ENCODE peak calls at places on chromosome 13, in nine cellular contexts. One of them, this sample, is unnamed.

GRCh38 chr13:44013666-44014291 is 134.1 kb downstream of the LACC1 start:
- DNase-seq in transverse colon: no peak
- DNase-seq in heart left ventricle: no peak
- DNase-seq in suprapubic skin: no peak
- DNase-seq in sigmoid colon: no peak
- DNase-seq in esophagus muscularis mucosa: no peak
- DNase-seq in IMR-90: peak
- DNase-seq in tibial nerve: no peak
- DNase-seq in A549: no peak
- DNase-seq in this sample: no peak

GRCh38 chr13:76331948-76332712 is 554.1 kb downstream of the KCTD12 start:
- DNase-seq in sigmoid colon: no peak
- DNase-seq in IMR-90: peak
- DNase-seq in transverse colon: no peak
- DNase-seq in suprapubic skin: no peak
- DNase-seq in tibial nerve: no peak
- DNase-seq in esophagus muscularis mucosa: no peak
- DNase-seq in heart left ventricle: no peak
- DNase-seq in A549: no peak
- DNase-seq in this sample: no peak

GRCh38 chr13:75985132-75985531 is 349.0 kb downstream of the LMO7 start:
- DNase-seq in suprapubic skin: no peak
- DNase-seq in esophagus muscularis mucosa: no peak
- DNase-seq in A549: no peak
- DNase-seq in sigmoid colon: no peak
- DNase-seq in transverse colon: no peak
- DNase-seq in heart left ventricle: no peak
- DNase-seq in tibial nerve: no peak
- DNase-seq in IMR-90: no peak
- DNase-seq in this sample: no peak

GRCh38 chr13:71865858-71866172 is 1.2 kb downstream of the DACH1 start:
- DNase-seq in A549: no peak
- DNase-seq in suprapubic skin: no peak
- DNase-seq in esophagus muscularis mucosa: no peak
- DNase-seq in heart left ventricle: no peak
- DNase-seq in transverse colon: peak
- DNase-seq in IMR-90: no peak
- DNase-seq in sigmoid colon: peak
- DNase-seq in tibial nerve: no peak
- DNase-seq in this sample: peak

GRCh38 chr13:85742355-85742754 is 56.9 kb downstream of the SLITRK6 start:
- DNase-seq in suprapubic skin: no peak
- DNase-seq in IMR-90: no peak
- DNase-seq in A549: no peak
- DNase-seq in tibial nerve: no peak
- DNase-seq in heart left ventricle: no peak
- DNase-seq in transverse colon: no peak
- DNase-seq in esophagus muscularis mucosa: no peak
- DNase-seq in sigmoid colon: no peak
- DNase-seq in this sample: no peak

GRCh38 chr13:102589291-102589822 is 7.4 kb upstream of the TPP2 start:
- DNase-seq in tibial nerve: no peak
- DNase-seq in IMR-90: peak
- DNase-seq in transverse colon: no peak
- DNase-seq in suprapubic skin: no peak
- DNase-seq in esophagus muscularis mucosa: no peak
- DNase-seq in sigmoid colon: no peak
- DNase-seq in A549: no peak
- DNase-seq in heart left ventricle: no peak
- DNase-seq in this sample: no peak

GRCh38 chr13:32200741-32201140 is 114.4 kb downstream of the ZAR1L start:
- DNase-seq in A549: no peak
- DNase-seq in IMR-90: no peak
- DNase-seq in esophagus muscularis mucosa: no peak
- DNase-seq in tibial nerve: no peak
- DNase-seq in sigmoid colon: no peak
- DNase-seq in suprapubic skin: no peak
- DNase-seq in transverse colon: no peak
- DNase-seq in heart left ventricle: no peak
- DNase-seq in this sample: no peak

GRCh38 chr13:94121686-94122085 is 357.8 kb downstream of the DCT start:
- DNase-seq in sigmoid colon: no peak
- DNase-seq in A549: no peak
- DNase-seq in heart left ventricle: no peak
- DNase-seq in transverse colon: no peak
- DNase-seq in tibial nerve: no peak
- DNase-seq in suprapubic skin: no peak
- DNase-seq in IMR-90: peak
- DNase-seq in esophagus muscularis mucosa: no peak
- DNase-seq in this sample: no peak

GRCh38 chr13:52454459-52454824 is 836 bp upstream of the CKAP2 start:
- DNase-seq in sigmoid colon: no peak
- DNase-seq in transverse colon: peak
- DNase-seq in A549: peak
- DNase-seq in suprapubic skin: no peak
- DNase-seq in heart left ventricle: no peak
- DNase-seq in IMR-90: peak
- DNase-seq in esophagus muscularis mucosa: no peak
- DNase-seq in tibial nerve: no peak
- DNase-seq in this sample: no peak
- TF ChIP-seq POLR2A in sigmoid colon: no peak
- TF ChIP-seq POLR2A in transverse colon: no peak
- TF ChIP-seq POLR2A in A549: no peak
- TF ChIP-seq POLR2A in suprapubic skin: no peak
- TF ChIP-seq POLR2A in heart left ventricle: no peak
- TF ChIP-seq POLR2A in IMR-90: no peak
- TF ChIP-seq POLR2A in esophagus muscularis mucosa: no peak
- TF ChIP-seq POLR2A in tibial nerve: no peak
- TF ChIP-seq POLR2A in this sample: no peak

GRCh38 chr13:57878291-57878690 is 246.7 kb downstream of the PCDH17 start:
- DNase-seq in esophagus muscularis mucosa: no peak
- DNase-seq in sigmoid colon: no peak
- DNase-seq in suprapubic skin: no peak
- DNase-seq in heart left ventricle: no peak
- DNase-seq in A549: no peak
- DNase-seq in tibial nerve: no peak
- DNase-seq in transverse colon: no peak
- DNase-seq in IMR-90: no peak
- DNase-seq in this sample: no peak
- TF ChIP-seq POLR2A in esophagus muscularis mucosa: no peak
- TF ChIP-seq POLR2A in sigmoid colon: no peak
- TF ChIP-seq POLR2A in suprapubic skin: no peak
- TF ChIP-seq POLR2A in heart left ventricle: no peak
- TF ChIP-seq POLR2A in A549: no peak
- TF ChIP-seq POLR2A in tibial nerve: no peak
- TF ChIP-seq POLR2A in transverse colon: no peak
- TF ChIP-seq POLR2A in IMR-90: no peak
- TF ChIP-seq POLR2A in this sample: no peak

GRCh38 chr13:80340643-80341097 is 256 bp downstream of the SPRY2 start:
- DNase-seq in sigmoid colon: peak
- DNase-seq in tibial nerve: no peak
- DNase-seq in esophagus muscularis mucosa: no peak
- DNase-seq in heart left ventricle: no peak
- DNase-seq in A549: peak
- DNase-seq in IMR-90: peak
- DNase-seq in suprapubic skin: peak
- DNase-seq in transverse colon: no peak
- DNase-seq in this sample: no peak

GRCh38 chr13:80337706-80338105 is 3.2 kb downstream of the SPRY2 start:
- DNase-seq in IMR-90: no peak
- DNase-seq in suprapubic skin: no peak
- DNase-seq in sigmoid colon: no peak
- DNase-seq in transverse colon: no peak
- DNase-seq in A549: no peak
- DNase-seq in heart left ventricle: no peak
- DNase-seq in tibial nerve: no peak
- DNase-seq in esophagus muscularis mucosa: no peak
- DNase-seq in this sample: no peak

GRCh38 chr13:80339578-80339840 is 1.4 kb downstream of the SPRY2 start:
- DNase-seq in transverse colon: no peak
- DNase-seq in suprapubic skin: no peak
- DNase-seq in esophagus muscularis mucosa: no peak
- DNase-seq in A549: no peak
- DNase-seq in tibial nerve: no peak
- DNase-seq in IMR-90: no peak
- DNase-seq in sigmoid colon: no peak
- DNase-seq in heart left ventricle: no peak
- DNase-seq in this sample: no peak

GRCh38 chr13:80339841-80340642 is 884 bp downstream of the SPRY2 start:
- DNase-seq in esophagus muscularis mucosa: no peak
- DNase-seq in sigmoid colon: peak
- DNase-seq in suprapubic skin: peak
- DNase-seq in A549: peak
- DNase-seq in heart left ventricle: peak
- DNase-seq in tibial nerve: no peak
- DNase-seq in transverse colon: peak
- DNase-seq in IMR-90: peak
- DNase-seq in this sample: peak

DNA sequence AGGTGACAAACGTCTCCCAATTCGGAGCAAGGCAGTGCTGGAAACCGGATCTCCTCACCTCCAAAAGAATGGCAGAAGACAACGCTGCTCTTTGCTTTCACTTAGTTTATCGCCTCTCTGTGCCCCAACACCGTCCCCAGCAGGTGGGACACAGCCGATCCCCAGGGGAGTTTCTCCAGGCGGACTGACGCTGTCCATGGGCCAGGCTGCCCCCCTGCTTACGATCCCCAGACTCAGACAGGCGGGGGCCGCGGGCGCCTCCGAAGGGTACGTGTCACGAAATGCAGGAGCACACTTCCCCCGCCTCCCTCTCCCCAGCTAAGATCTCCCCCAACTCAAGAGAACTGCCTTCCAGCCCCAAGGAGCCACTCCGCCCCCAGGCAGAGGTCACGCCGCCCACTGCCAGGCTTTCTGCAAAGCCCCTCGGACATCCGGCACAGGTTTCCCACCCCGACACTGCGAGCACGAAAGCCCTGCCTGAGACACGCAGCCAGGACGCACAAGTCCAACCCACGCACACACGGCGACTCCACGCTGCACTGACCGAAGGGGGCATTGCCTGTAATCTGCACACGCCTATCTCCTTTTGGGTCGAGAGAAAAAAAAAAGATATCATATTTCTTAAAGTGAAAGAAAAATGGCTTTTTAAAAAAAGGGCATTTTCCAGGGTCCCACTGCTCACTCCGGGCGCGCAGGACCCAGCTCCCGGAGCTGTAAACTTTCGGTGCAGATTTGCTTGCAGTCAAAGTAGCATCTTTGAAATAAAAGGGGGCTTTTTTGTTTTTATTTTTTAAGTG is 1.9 kb downstream of the SPRY2 start:
- DNase-seq in IMR-90: peak
- DNase-seq in transverse colon: peak
- DNase-seq in A549: peak
- DNase-seq in tibial nerve: peak
- DNase-seq in esophagus muscularis mucosa: peak
- DNase-seq in suprapubic skin: peak
- DNase-seq in sigmoid colon: peak
- DNase-seq in heart left ventricle: peak
- DNase-seq in this sample: peak
- TF ChIP-seq POLR2A in IMR-90: peak
- TF ChIP-seq POLR2A in transverse colon: no peak
- TF ChIP-seq POLR2A in A549: no peak
- TF ChIP-seq POLR2A in tibial nerve: peak
- TF ChIP-seq POLR2A in esophagus muscularis mucosa: no peak
- TF ChIP-seq POLR2A in suprapubic skin: peak
- TF ChIP-seq POLR2A in sigmoid colon: no peak
- TF ChIP-seq POLR2A in heart left ventricle: no peak
- TF ChIP-seq POLR2A in this sample: no peak

GRCh38 chr13:36297600-36298338 is at the start of gene CCDC169:
- DNase-seq in A549: peak
- DNase-seq in esophagus muscularis mucosa: no peak
- DNase-seq in heart left ventricle: peak
- DNase-seq in transverse colon: peak
- DNase-seq in tibial nerve: peak
- DNase-seq in IMR-90: peak
- DNase-seq in suprapubic skin: peak
- DNase-seq in sigmoid colon: peak
- DNase-seq in this sample: peak
- TF ChIP-seq POLR2A in A549: peak
- TF ChIP-seq POLR2A in esophagus muscularis mucosa: no peak
- TF ChIP-seq POLR2A in heart left ventricle: no peak
- TF ChIP-seq POLR2A in transverse colon: no peak
- TF ChIP-seq POLR2A in tibial nerve: no peak
- TF ChIP-seq POLR2A in IMR-90: no peak
- TF ChIP-seq POLR2A in suprapubic skin: no peak
- TF ChIP-seq POLR2A in sigmoid colon: peak
- TF ChIP-seq POLR2A in this sample: no peak

DNA sequence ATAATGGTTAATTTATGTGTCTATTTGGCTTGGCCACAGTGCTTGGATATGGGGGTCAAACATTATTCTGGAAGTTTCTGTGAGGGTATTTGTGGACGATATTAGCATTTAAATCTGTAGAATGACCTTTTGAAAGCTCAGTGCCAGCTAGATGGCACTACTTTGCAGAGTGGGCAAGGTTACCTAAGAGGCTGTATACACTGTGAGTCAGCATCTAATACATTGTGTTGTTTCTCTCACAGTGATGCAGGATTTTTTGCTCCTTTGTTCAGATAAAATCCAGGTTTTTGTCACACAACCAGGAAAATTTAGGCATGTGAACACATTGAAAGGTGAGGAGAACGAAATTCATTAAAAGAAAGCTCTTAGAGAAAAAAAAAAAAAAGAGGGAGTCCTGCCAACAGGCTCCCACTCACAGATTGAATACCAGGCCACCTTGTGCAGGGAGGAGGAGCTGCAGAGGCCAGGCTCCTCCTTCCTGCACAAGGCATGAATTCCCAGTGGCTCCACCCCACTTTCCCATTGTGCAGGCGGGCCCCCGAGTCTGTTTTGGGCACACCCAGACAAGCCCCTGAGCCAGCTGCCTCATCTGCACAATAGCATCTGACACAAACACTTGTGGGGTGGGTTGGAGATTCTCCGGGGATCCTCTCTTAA is 551.0 kb upstream of the ATXN8OS start:
- DNase-seq in transverse colon: no peak
- DNase-seq in sigmoid colon: no peak
- DNase-seq in A549: peak
- DNase-seq in tibial nerve: no peak
- DNase-seq in esophagus muscularis mucosa: no peak
- DNase-seq in suprapubic skin: no peak
- DNase-seq in heart left ventricle: no peak
- DNase-seq in IMR-90: no peak
- DNase-seq in this sample: no peak
- TF ChIP-seq POLR2A in transverse colon: no peak
- TF ChIP-seq POLR2A in sigmoid colon: no peak
- TF ChIP-seq POLR2A in A549: no peak
- TF ChIP-seq POLR2A in tibial nerve: no peak
- TF ChIP-seq POLR2A in esophagus muscularis mucosa: no peak
- TF ChIP-seq POLR2A in suprapubic skin: no peak
- TF ChIP-seq POLR2A in heart left ventricle: no peak
- TF ChIP-seq POLR2A in IMR-90: no peak
- TF ChIP-seq POLR2A in this sample: no peak

This sample was measured in uterus.